ENCODE peak calls at places on chromosomes 1 and 21, in four cellular contexts. G is SK-N-SH, U is transverse colon, S is A549. L is an unnamed sample. For H3K4me1, the result is how much of the 10 kb centered on the place peaks cover.

GRCh38 chr1:181514298-181515290 is 31.3 kb downstream of the CACNA1E start:
- DNase-seq in G (no peak), U (no peak), S (no peak), L (no peak)

GRCh38 chr1:157659576-157660247 is 40.9 kb downstream of the FCRL3 start:
- DNase-seq in G (no peak), U (no peak), S (no peak), L (no peak)

GRCh38 chr1:64469977-64470669 is at the start of gene CACHD1:
- DNase-seq in G (peak), U (peak), S (peak), L (peak)

GRCh38 chr1:33030575-33030974 is 6.1 kb downstream of the AK2 start:
- DNase-seq in G (no peak), U (no peak), S (no peak), L (no peak)

GRCh38 chr1:155186266-155186954 is 12.8 kb downstream of the TRIM46 start:
- DNase-seq in G (no peak), U (no peak), S (no peak), L (peak)

GRCh38 chr1:234079896-234080295 is 175.4 kb downstream of the SLC35F3 start:
- DNase-seq in G (no peak), U (no peak), S (no peak), L (no peak)

GRCh38 chr1:202056644-202057334 is 46.4 kb downstream of the ELF3 start:
- DNase-seq in G (no peak), U (peak), S (peak), L (no peak)

GRCh38 chr1:19074902-19075721 is 118.6 kb upstream of the IFFO2 start:
- DNase-seq in G (no peak), U (peak), S (no peak), L (no peak)

GRCh38 chr1:32200226-32201010 is at the start of gene CCDC28B:
- DNase-seq in G (peak), U (peak), S (peak), L (peak)

GRCh38 chr1:243943671-243944428 is 93.8 kb upstream of the AKT3 start:
- DNase-seq in G (no peak), U (no peak), S (peak), L (no peak)

GRCh38 chr1:201295861-201296260 is 12.6 kb downstream of the PKP1 start:
- DNase-seq in G (no peak), U (no peak), S (peak), L (no peak)

GRCh38 chr1:20216574-20216973 is 30.3 kb upstream of the PLA2G2C start:
- DNase-seq in G (peak), U (peak), S (no peak), L (no peak)

GRCh38 chr1:198604973-198605372 is 33.9 kb upstream of the PTPRC start:
- DNase-seq in G (no peak), U (no peak), S (no peak), L (no peak)
- TF ChIP-seq EP300 in G (no peak), U (no peak), S (no peak), L (no peak)

GRCh38 chr1:230430499-230430898 is 4.4 kb upstream of the PGBD5 start:
- DNase-seq in G (no peak), U (no peak), S (no peak), L (no peak)
- H3K4me1 ChIP-seq in G (under half), U (under half), S (under half), L (under half)

GRCh38 chr21:37363936-37364335 is 2.6 kb upstream of the DYRK1A start:
- DNase-seq in G (no peak), U (no peak), S (no peak), L (no peak)
- H3K27ac ChIP-seq in G (no peak), U (no peak), S (no peak), L (no peak)

GRCh38 chr1:11790880-11791715 is 14.7 kb downstream of the MTHFR start:
- DNase-seq in G (no peak), U (peak), S (peak), L (peak)
- TF ChIP-seq EP300 in G (no peak), U (peak), S (no peak), L (peak)

GRCh38 chr1:240244968-240245628 is 153.4 kb downstream of the FMN2 start:
- DNase-seq in G (no peak), U (no peak), S (no peak), L (no peak)
- H3K4me1 ChIP-seq in G (under half), U (under half), S (under half), L (under half)

GRCh38 chr1:93605026-93605425 is 76.6 kb downstream of the BCAR3 start:
- DNase-seq in G (no peak), U (no peak), S (no peak), L (no peak)
- H3K27ac ChIP-seq in G (peak), U (no peak), S (peak), L (no peak)

DNA sequence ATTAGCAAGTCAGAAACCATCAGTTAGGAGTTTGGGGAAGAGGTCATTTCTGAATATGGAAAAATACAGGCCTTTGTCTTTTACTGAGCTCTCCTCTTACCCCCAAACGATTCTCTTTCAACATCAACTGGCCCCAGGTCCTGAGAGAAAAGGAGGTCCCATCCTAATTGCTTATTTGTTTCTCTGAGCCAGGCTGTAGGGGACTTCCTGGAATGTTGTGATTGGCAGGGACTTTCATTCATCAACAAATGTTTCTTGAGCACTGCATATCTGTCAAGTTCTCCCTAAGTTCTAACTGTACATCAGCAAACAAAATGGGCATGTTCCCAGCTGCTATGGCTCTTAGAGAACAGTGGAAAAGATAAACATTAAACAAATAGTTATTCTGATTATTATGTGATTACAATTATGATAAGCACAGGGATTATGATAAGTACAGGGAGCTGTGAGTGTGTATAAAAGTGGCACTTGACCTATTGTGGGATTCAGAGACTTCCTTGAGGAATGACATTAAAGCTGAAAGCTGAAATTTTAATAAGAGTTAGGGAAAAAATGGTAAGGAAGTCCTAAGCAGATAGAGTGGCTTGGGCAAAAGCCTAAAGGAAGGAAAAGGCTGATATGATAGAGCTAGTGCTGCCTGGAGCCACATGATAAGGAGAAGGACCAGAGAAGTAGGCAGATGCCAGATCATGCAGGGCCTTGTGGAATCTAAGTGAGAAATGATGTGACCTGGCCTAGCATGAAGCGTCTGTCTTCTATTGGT is 11.6 kb downstream of the GPX7 start:
- DNase-seq in G (no peak), U (no peak), S (no peak), L (no peak)
- TF ChIP-seq EP300 in G (no peak), U (no peak), S (no peak), L (no peak)

GRCh38 chr1:104266612-104267011 is 516.9 kb downstream of the AMY1C start:
- DNase-seq in G (no peak), U (no peak), S (no peak), L (no peak)
- H3K4me1 ChIP-seq in G (under half), U (under half), S (under half), L (under half)

GRCh38 chr1:214582289-214582891 is 20.6 kb upstream of the CENPF start:
- DNase-seq in G (no peak), U (no peak), S (no peak), L (no peak)
- H3K27ac ChIP-seq in G (peak), U (no peak), S (peak), L (no peak)

DNA sequence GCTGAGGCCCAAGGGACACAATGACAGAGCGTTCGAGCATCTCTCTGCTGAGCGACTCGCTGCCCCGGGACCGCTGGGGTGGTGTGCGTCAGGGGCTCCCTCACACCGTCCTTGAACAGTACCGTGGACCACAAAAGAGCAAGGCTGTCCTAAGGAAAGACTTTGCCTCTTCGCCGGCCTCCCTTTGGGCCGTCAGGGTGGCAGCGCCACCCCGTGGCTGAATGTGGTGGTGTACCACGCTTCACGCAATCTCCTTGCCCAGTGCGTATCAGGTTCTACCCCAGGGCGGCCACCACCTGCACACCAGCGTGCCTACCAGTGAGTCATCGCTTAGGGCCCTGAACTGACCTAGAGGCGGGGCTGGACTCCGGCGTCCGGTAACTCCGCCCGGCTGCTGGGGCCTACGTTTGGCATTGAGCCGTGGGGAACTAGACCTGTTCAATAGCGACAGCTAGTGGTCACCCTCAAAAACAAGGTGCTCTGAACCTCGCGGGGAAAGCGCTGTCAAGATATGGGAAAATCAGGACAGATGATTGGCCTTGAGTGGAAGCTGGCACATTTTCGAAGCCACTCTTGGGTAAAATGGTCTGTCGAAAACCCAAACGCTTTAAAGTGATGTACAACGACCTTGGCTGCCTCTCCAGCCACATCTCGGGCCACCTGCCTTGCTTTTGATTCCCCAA is 8.1 kb upstream of the TRAF3IP3 start:
- DNase-seq in G (no peak), U (peak), S (peak), L (peak)
- TF ChIP-seq EP300 in G (no peak), U (no peak), S (no peak), L (no peak)

L was measured in ovary.